ENCODE peak calls at places on chromosomes 16 and 17, in seven cellular contexts. I, G, S, K, L, P and A are unnamed samples.

GRCh38 chr17:34527121-34527907 is 52.1 kb upstream of the TMEM132E start:
- DNase-seq in L (no peak), S (no peak), G (no peak), P (no peak), K (no peak), I (no peak), A (no peak)

GRCh38 chr17:55458977-55459376 is 37.3 kb upstream of the MMD start:
- DNase-seq in I (peak; percentile 67), G (peak; percentile 89), K (no peak), P (peak; percentile 77), L (no peak), S (peak; percentile 79), A (no peak)

GRCh38 chr17:4559139-4559791 is 1.1 kb downstream of the GGT6 start:
- DNase-seq in I (no peak), K (peak; percentile 58), G (no peak), P (no peak), L (no peak), S (no peak), A (no peak)

GRCh38 chr16:4314532-4315184 is 1.2 kb upstream of the GLIS2 start:
- DNase-seq in I (no peak), K (peak; percentile 23), P (no peak), S (peak; percentile 69), L (peak; percentile 66), G (peak; percentile 56), A (no peak)

GRCh38 chr17:71338396-71338795 is 782.4 kb upstream of the SOX9 start:
- DNase-seq in L (no peak), S (peak; percentile 68), I (no peak), G (peak; percentile 43), K (peak; percentile 30), P (no peak), A (peak; percentile 3)

GRCh38 chr16:68350951-68351350 is 40.1 kb downstream of the PRMT7 start:
- DNase-seq in K (no peak), L (no peak), S (no peak), G (no peak), I (no peak), P (no peak), A (no peak)

GRCh38 chr17:14953405-14953804 is 311.7 kb downstream of the PMP22 start:
- DNase-seq in I (no peak), L (no peak), P (no peak), K (no peak), S (no peak), G (no peak), A (no peak)

GRCh38 chr16:51657844-51658243 is 506.8 kb upstream of the SALL1 start:
- DNase-seq in K (no peak), S (no peak), P (no peak), I (no peak), G (no peak), L (no peak), A (no peak)

GRCh38 chr16:9091867-9092281 is 430 bp downstream of the HAPSTR1 start:
- DNase-seq in S (no peak), L (no peak), G (no peak), P (peak; percentile 21), I (peak; percentile 31), K (peak; percentile 42), A (no peak)

GRCh38 chr16:21100447-21100846 is 50.2 kb downstream of the DNAH3 start:
- DNase-seq in S (peak; percentile 90), K (no peak), I (peak; percentile 48), P (peak; percentile 82), L (no peak), G (peak; percentile 90), A (peak; percentile 16)

GRCh38 chr16:85735225-85735722 is 15.6 kb downstream of the C16orf74 start:
- DNase-seq in I (no peak), G (no peak), P (no peak), S (no peak), L (no peak), K (no peak), A (no peak)

GRCh38 chr16:2913603-2914002 is 1.9 kb downstream of the FLYWCH1 start:
- DNase-seq in G (no peak), P (no peak), I (no peak), L (no peak), S (no peak), K (no peak), A (no peak)

GRCh38 chr17:13352747-13353415 is 248.8 kb downstream of the HS3ST3A1 start:
- DNase-seq in I (no peak), P (no peak), K (no peak), G (no peak), L (no peak), S (no peak), A (no peak)

GRCh38 chr17:40203131-40203530 is 16.0 kb upstream of the WIPF2 start:
- DNase-seq in S (no peak), I (no peak), P (no peak), K (no peak), L (no peak), G (no peak), A (no peak)

GRCh38 chr16:88013091-88013609 is 61.9 kb downstream of the BANP start:
- DNase-seq in P (peak; percentile 36), L (no peak), S (peak; percentile 14), G (peak; percentile 11), K (peak; percentile 86), I (no peak), A (no peak)

GRCh38 chr16:9003322-9003721 is 39.6 kb upstream of the USP7 start:
- DNase-seq in L (no peak), G (no peak), P (no peak), K (peak; percentile 88), S (no peak), I (no peak), A (no peak)

GRCh38 chr16:76293980-76294690 is 16.9 kb downstream of the CNTNAP4 start:
- DNase-seq in K (no peak), P (no peak), S (no peak), L (no peak), G (no peak), I (no peak), A (no peak)

GRCh38 chr16:19283637-19284036 is 1.9 kb upstream of the CLEC19A start:
- DNase-seq in G (no peak), P (no peak), I (peak; percentile 17), S (no peak), K (no peak), L (no peak), A (no peak)

DNA sequence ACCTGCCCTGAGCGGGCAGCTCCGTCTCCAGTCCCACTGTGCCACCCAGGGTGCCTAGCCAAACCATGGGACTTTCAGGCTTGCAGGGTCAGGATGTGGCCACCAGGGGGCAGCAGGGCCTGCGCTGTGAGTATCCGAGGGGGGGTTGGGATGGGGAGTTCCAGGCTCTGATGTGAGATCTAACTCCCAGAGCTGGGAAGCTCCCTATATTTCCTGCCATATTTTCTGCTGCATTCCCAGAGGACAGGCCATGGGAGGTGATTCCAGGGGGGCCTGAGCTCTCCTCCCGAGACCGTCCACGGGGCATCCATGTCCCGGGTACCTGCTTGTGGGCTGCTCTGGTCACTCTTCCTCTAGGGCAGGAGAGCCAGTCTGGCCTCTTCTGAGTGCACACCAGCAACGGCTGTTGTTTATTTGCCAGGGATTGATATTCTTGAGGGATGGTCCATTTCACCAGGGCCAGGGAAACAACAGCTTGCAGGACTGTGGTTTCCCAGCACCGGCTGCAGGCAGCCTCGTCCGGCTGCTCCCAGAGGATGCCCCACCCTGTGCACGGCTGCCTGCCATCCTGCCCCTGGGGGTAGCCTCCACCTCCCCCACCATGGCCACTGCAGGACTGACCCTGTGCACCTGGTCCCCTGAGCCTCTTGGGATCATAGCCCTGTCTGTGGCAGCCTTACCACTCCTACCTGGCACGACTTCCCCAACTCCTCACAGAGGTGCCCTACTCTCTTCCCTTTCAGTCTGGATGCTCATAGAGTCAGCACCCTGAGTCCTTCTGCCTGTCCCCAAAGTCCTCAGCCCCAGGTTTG is 1.2 kb downstream of the GPR142 start:
- DNase-seq in S (peak; percentile 25), L (peak; percentile 72), I (peak; percentile 76), K (peak; percentile 83), P (peak; percentile 56), G (peak; percentile 35), A (peak; percentile 19)
- TF ChIP-seq CTCF in S (peak; percentile 78), L (peak; percentile 97), I (peak; percentile 96), K (peak; percentile 94), P (peak; percentile 95), G (peak; percentile 69), A (peak; percentile 95)

DNA sequence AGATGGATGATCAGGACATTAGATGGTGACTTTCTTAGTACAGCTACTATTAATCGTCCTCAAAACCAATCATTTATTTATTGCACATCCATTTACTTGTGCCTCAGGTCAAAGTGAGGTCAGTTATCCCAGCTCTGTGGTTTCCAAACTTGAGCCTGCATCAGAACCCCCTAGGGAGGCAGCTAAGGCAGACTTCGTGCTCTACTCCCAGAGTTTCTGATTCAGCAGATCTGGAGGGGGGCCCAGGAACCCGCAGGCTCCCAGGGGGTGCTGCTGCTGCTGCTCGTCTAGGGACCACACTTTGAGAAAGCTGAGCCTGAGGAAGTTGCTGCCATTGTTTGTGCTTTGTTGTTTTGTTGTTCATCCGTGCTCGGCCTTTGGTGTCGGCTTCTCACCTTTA is 44.0 kb upstream of the CLEC18B start:
- DNase-seq in P (no peak), K (no peak), I (no peak), S (no peak), L (no peak), G (no peak), A (no peak)
- TF ChIP-seq CTCF in P (no peak), K (no peak), I (no peak), S (no peak), L (no peak), G (no peak), A (no peak)

DNA sequence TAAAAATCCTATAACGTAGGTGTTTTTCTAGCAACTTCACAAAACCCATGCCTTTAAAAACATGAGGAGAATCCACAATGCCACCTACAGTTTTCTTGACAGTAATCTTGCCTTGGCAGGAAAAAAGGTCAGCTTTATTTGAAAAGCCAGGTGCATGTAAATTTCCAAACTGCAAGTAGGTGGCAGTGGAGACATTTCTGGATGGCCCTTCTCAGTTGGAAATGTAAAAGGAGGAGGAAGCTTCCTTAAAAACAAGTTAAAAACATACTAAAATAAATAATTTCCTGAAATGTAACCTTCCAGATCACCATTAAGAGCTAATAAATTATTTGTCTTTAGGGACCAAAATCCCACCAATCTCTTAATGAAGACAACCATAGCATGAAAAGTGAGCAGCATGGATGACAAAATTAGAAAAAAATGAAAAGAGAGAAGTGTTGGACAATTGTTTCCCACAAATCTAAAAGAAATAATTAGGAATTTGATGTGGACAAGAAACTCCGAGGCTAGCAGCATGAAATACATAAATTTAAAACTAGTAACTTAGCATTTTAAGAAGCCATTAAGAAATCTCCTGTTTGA is 152.2 kb downstream of the SNX11 start:
- DNase-seq in G (peak; percentile 45), P (peak; percentile 12), S (peak; percentile 16), I (peak; percentile 34), L (no peak), K (peak; percentile 46), A (no peak)
- TF ChIP-seq CTCF in G (peak; percentile 41), P (peak; percentile 72), S (peak; percentile 56), I (peak; percentile 77), L (peak; percentile 97), K (peak; percentile 61), A (peak; percentile 33)

GRCh38 chr17:306116-306515 is 46.5 kb downstream of the RPH3AL start:
- DNase-seq in G (no peak), S (no peak), P (no peak), K (no peak), I (no peak), L (no peak), A (no peak)
- TF ChIP-seq CTCF in G (no peak), S (no peak), P (no peak), K (no peak), I (no peak), L (no peak), A (no peak)